ENCODE peak calls at places on chromosome 12, in five cellular contexts. N is thoracic aorta; B is esophagus squamous epithelium; K is transverse colon; I is CD4-positive, alpha-beta T cell. W is an unnamed sample.

GRCh38 chr12:80553316-80553715 is 109.3 kb downstream of the PTPRQ start:
- DNase-seq in K (no peak), N (no peak), I (no peak), B (no peak), W (no peak)

GRCh38 chr12:4780624-4781023 is 60.4 kb downstream of the GALNT8 start:
- DNase-seq in N (no peak), B (no peak), K (no peak), I (no peak), W (no peak)

GRCh38 chr12:71972441-71973074 is 33.9 kb downstream of the TPH2 start:
- DNase-seq in K (no peak), B (no peak), N (no peak), I (no peak), W (no peak)

GRCh38 chr12:88572785-88573565 is 7.3 kb downstream of the KITLG start:
- DNase-seq in N (no peak), B (no peak), K (no peak), I (no peak), W (no peak)

GRCh38 chr12:51938744-51939143 is 12.8 kb upstream of the ACVR1B start:
- DNase-seq in K (peak; percentile 56), I (no peak), B (no peak), N (no peak), W (no peak)

GRCh38 chr12:67025543-67026114 is 243.5 kb upstream of the CAND1 start:
- DNase-seq in N (no peak), K (peak; percentile 35), B (no peak), I (peak; percentile 31), W (no peak)

GRCh38 chr12:77772606-77773298 is 57.9 kb upstream of the NAV3 start:
- DNase-seq in K (no peak), B (no peak), I (no peak), N (no peak), W (no peak)

GRCh38 chr12:27843714-27844245 is 63.7 kb upstream of the MANSC4 start:
- DNase-seq in I (no peak), N (no peak), B (no peak), K (no peak), W (no peak)

GRCh38 chr12:51335931-51336330 is 10.5 kb downstream of the CELA1 start:
- DNase-seq in N (no peak), K (no peak), B (no peak), I (no peak), W (no peak)

GRCh38 chr12:63846249-63846967 is 1.9 kb downstream of the SRGAP1 start:
- DNase-seq in K (no peak), B (no peak), I (no peak), N (no peak), W (no peak)

GRCh38 chr12:47819544-47819901 is 180 bp downstream of the HDAC7 start:
- DNase-seq in I (no peak), B (no peak), K (no peak), N (no peak), W (no peak)

GRCh38 chr12:43069768-43070221 is 480.2 kb upstream of the PRICKLE1 start:
- DNase-seq in K (no peak), B (no peak), I (no peak), N (no peak), W (no peak)

GRCh38 chr12:6093764-6094163 is 30.7 kb downstream of the VWF start:
- DNase-seq in I (no peak), K (no peak), N (no peak), B (no peak), W (no peak)

GRCh38 chr12:96093543-96094196 is 58.3 kb upstream of the LTA4H start:
- DNase-seq in K (no peak), B (no peak), I (no peak), N (no peak), W (no peak)

GRCh38 chr12:68236421-68237059 is 10.9 kb upstream of the IL26 start:
- DNase-seq in I (peak; percentile 5), B (no peak), K (no peak), N (no peak), W (no peak)

GRCh38 chr12:126233625-126234024 is 1168.4 kb downstream of the AACS start:
- DNase-seq in K (no peak), B (no peak), N (no peak), I (no peak), W (no peak)

GRCh38 chr12:115001538-115001937 is 317.6 kb upstream of the TBX3 start:
- DNase-seq in N (no peak), K (no peak), I (no peak), B (no peak), W (no peak)

GRCh38 chr12:103249614-103250013 is 246.2 kb downstream of the C12orf42 start:
- DNase-seq in B (no peak), K (no peak), I (no peak), N (no peak), W (no peak)

GRCh38 chr12:104230704-104231103 is 15.1 kb downstream of the TXNRD1 start:
- DNase-seq in I (no peak), N (no peak), K (no peak), B (no peak), W (no peak)

GRCh38 chr12:100141998-100142850 is 450 bp downstream of the BLTP3B start:
- DNase-seq in K (peak; percentile 68), B (no peak), N (no peak), I (no peak), W (peak; percentile 44)

GRCh38 chr12:5402009-5402408 is 29.9 kb upstream of the NTF3 start:
- DNase-seq in N (no peak), K (no peak), I (no peak), B (no peak), W (no peak)

GRCh38 chr12:58067610-58068387 is 126.4 kb downstream of the ATP23 start:
- DNase-seq in B (no peak), I (no peak), K (no peak), N (no peak), W (no peak)

GRCh38 chr12:32577328-32577727 is 101.8 kb upstream of the DNM1L start:
- DNase-seq in B (no peak), K (no peak), I (no peak), N (no peak), W (no peak)

GRCh38 chr12:124737772-124738635 is 125.7 kb downstream of the SCARB1 start:
- DNase-seq in N (no peak), K (no peak), I (no peak), B (no peak), W (no peak)

GRCh38 chr12:75606921-75607320 is 95.5 kb upstream of the KRR1 start:
- DNase-seq in B (no peak), I (no peak), K (no peak), N (no peak), W (no peak)

GRCh38 chr12:58310368-58310767 is 369.0 kb downstream of the ATP23 start:
- DNase-seq in N (no peak), B (no peak), K (no peak), I (no peak), W (no peak)

GRCh38 chr12:111578276-111578970 is 20.7 kb downstream of the ATXN2 start:
- DNase-seq in B (no peak), I (no peak), N (no peak), K (no peak), W (no peak)

GRCh38 chr12:13436182-13436581 is 239.7 kb downstream of the EMP1 start:
- DNase-seq in B (no peak), N (no peak), K (no peak), I (no peak), W (no peak)

GRCh38 chr12:27578689-27579372 is 54.8 kb downstream of the PPFIBP1 start:
- DNase-seq in B (no peak), K (no peak), I (no peak), N (no peak), W (no peak)

GRCh38 chr12:117038919-117039318 is 60.3 kb downstream of the TESC start:
- DNase-seq in I (no peak), K (no peak), B (no peak), N (no peak), W (no peak)

GRCh38 chr12:117038023-117038680 is 61.1 kb downstream of the TESC start:
- DNase-seq in B (no peak), K (no peak), N (no peak), I (no peak), W (no peak)

GRCh38 chr12:117041798-117042170 is 57.4 kb downstream of the TESC start:
- DNase-seq in K (no peak), I (no peak), B (no peak), N (no peak), W (no peak)

GRCh38 chr12:117040496-117040895 is 58.7 kb downstream of the TESC start:
- DNase-seq in N (no peak), K (no peak), I (no peak), B (no peak), W (no peak)

GRCh38 chr12:117039891-117040309 is 59.3 kb downstream of the TESC start:
- DNase-seq in B (no peak), K (no peak), I (no peak), N (no peak), W (no peak)
- H3K27ac ChIP-seq in B (no peak overlapping the region), K (no peak overlapping the region), I (no peak overlapping the region), N (no peak overlapping the region), W (no peak overlapping the region)

DNA sequence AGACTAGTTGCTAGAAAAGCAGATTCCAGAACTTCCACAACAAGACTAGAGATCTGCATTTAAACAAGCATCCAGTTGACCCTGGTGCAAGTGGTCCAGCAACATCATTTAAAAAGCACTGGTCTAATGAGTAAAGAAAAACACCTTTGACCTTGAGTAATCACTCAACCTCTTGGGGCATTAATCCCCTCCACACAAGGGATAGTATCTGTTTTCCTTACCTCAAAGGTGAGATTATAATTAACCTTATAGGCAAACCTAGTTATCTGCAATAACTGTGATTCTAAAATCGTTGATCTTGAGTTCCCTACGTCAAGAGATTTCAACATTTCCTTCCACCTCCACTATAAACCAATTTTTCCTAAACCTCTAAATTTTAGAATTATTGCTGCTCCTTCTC is 1.1 kb downstream of the KDM5A start:
- DNase-seq in K (no peak), N (no peak), I (no peak), B (no peak), W (no peak)
- H3K27ac ChIP-seq in K (peak overlapping the region; percentile 96), N (peak overlapping the region; percentile 92), I (peak overlapping the region; percentile 93), B (peak overlapping the region; percentile 97), W (no peak overlapping the region)

GRCh38 chr12:543114-543451 is 83.3 kb downstream of the B4GALNT3 start:
- DNase-seq in K (no peak), I (no peak), N (no peak), B (no peak), W (no peak)
- H3K27ac ChIP-seq in K (no peak overlapping the region), I (no peak overlapping the region), N (no peak overlapping the region), B (no peak overlapping the region), W (no peak overlapping the region)

GRCh38 chr12:25200703-25201102 is 5.7 kb downstream of the ETFRF1 start:
- DNase-seq in N (no peak), I (no peak), B (no peak), K (no peak), W (no peak)
- H3K27ac ChIP-seq in N (no peak overlapping the region), I (no peak overlapping the region), B (no peak overlapping the region), K (no peak overlapping the region), W (no peak overlapping the region)

GRCh38 chr12:54141534-54142475 is 47.0 kb downstream of the SMUG1 start:
- DNase-seq in K (no peak), N (no peak), I (no peak), B (no peak), W (no peak)
- H3K27ac ChIP-seq in K (peak overlapping the region; percentile 61), N (peak overlapping the region; percentile 93), I (no peak overlapping the region), B (peak overlapping the region; percentile 60), W (no peak overlapping the region)